ENCODE peak calls at places on chromosomes 6 and 20, in six cellular contexts. D is astrocyte of the spinal cord, N is ELF-1, T is substantia nigra, Q is kidney, O is SK-MEL-5. X is an unnamed sample.

GRCh38 chr20:57153238-57153905 is 113.1 kb downstream of the BMP7 start:
- DNase-seq in D (no peak), N (no peak), T (no peak), Q (no peak), O (no peak), X (no peak)

GRCh38 chr6:56172144-56172543 is 75.2 kb downstream of the COL21A1 start:
- DNase-seq in D (no peak), N (no peak), T (no peak), Q (no peak), O (no peak), X (no peak)

GRCh38 chr6:75748743-75749538 is at the start of gene MYO6:
- DNase-seq in D (peak), N (peak), T (peak), Q (peak), O (peak), X (peak)

GRCh38 chr6:138769102-138769676 is 4.4 kb upstream of the CCDC28A start:
- DNase-seq in D (no peak), N (no peak), T (no peak), Q (no peak), O (no peak), X (no peak)

GRCh38 chr6:34929241-34929978 is 40.4 kb downstream of the ANKS1A start:
- DNase-seq in D (no peak), N (no peak), T (no peak), Q (no peak), O (no peak), X (no peak)

GRCh38 chr6:39053854-39054576 is 5.4 kb downstream of the GLP1R start:
- DNase-seq in D (no peak), N (no peak), T (no peak), Q (no peak), O (no peak), X (no peak)

GRCh38 chr20:1002682-1003561 is 811 bp upstream of the RSPO4 start:
- DNase-seq in D (no peak), N (peak), T (no peak), Q (no peak), O (no peak), X (peak)

GRCh38 chr20:1537731-1538058 is 19.8 kb downstream of the SIRPD start:
- DNase-seq in D (no peak), N (no peak), T (no peak), Q (no peak), O (no peak), X (no peak)

GRCh38 chr6:35599761-35600658 is 87.3 kb upstream of the TULP1 start:
- DNase-seq in D (no peak), N (no peak), T (no peak), Q (no peak), O (no peak), X (no peak)

GRCh38 chr6:105501246-105501645 is 98.4 kb upstream of the PREP start:
- DNase-seq in D (no peak), N (no peak), T (no peak), Q (no peak), O (no peak), X (no peak)

GRCh38 chr20:5845686-5846651 is 95.8 kb downstream of the SHLD1 start:
- DNase-seq in D (peak), N (no peak), T (no peak), Q (no peak), O (no peak), X (no peak)

GRCh38 chr6:128841518-128841917 is 41.4 kb upstream of the LAMA2 start:
- DNase-seq in D (no peak), N (no peak), T (no peak), Q (no peak), O (no peak), X (no peak)

GRCh38 chr6:137210903-137211302 is 8.3 kb downstream of the IFNGR1 start:
- DNase-seq in D (peak), N (no peak), T (no peak), Q (no peak), O (no peak), X (no peak)

GRCh38 chr6:28673800-28674671 is 148.4 kb downstream of the GPX5 start:
- DNase-seq in D (peak), N (peak), T (no peak), Q (no peak), O (peak), X (no peak)